ENCODE peak calls at places on chromosome 2, in four cellular contexts. Y is astrocyte of the spinal cord, U is lower lobe of right lung, G is psoas muscle. N is an unnamed sample.

GRCh38 chr2:142722569-142722968 is 154.9 kb upstream of the KYNU start:
- DNase-seq in Y (peak), G (no peak), U (no peak), N (no peak)

GRCh38 chr2:8234757-8235374 is 447.0 kb upstream of the ID2 start:
- DNase-seq in G (no peak), U (no peak), Y (no peak), N (no peak)

GRCh38 chr2:211367711-211368110 is 811.3 kb downstream of the CPS1 start:
- DNase-seq in Y (peak), U (no peak), G (no peak), N (no peak)

GRCh38 chr2:28406276-28407096 is 13.8 kb downstream of the FOSL2 start:
- DNase-seq in U (peak), Y (peak), G (peak), N (no peak)

GRCh38 chr2:2159336-2159735 is 171.7 kb downstream of the MYT1L start:
- DNase-seq in Y (no peak), U (no peak), G (no peak), N (no peak)

GRCh38 chr2:46966576-46966975 is 51.0 kb upstream of the MCFD2 start:
- DNase-seq in G (no peak), U (no peak), Y (no peak), N (no peak)

GRCh38 chr2:190579058-190579410 is 44.5 kb upstream of the NEMP2 start:
- DNase-seq in U (no peak), G (no peak), Y (no peak), N (no peak)

GRCh38 chr2:196482119-196483065 is 157.1 kb upstream of the CCDC150 start:
- DNase-seq in Y (peak), U (no peak), G (no peak), N (no peak)

GRCh38 chr2:170554278-170554955 is 160.7 kb upstream of the SP5 start:
- DNase-seq in G (peak), Y (peak), U (no peak), N (no peak)

GRCh38 chr2:158994920-158995676 is 26.7 kb downstream of the TANC1 start:
- DNase-seq in Y (no peak), U (no peak), G (no peak), N (no peak)

GRCh38 chr2:94870392-94871225 is 621 bp upstream of the TEKT4 start:
- DNase-seq in Y (no peak), G (no peak), U (peak), N (no peak)

GRCh38 chr2:239836021-239836765 is 188.9 kb downstream of the NDUFA10 start:
- DNase-seq in Y (no peak), U (no peak), G (no peak), N (no peak)

GRCh38 chr2:100409975-100410647 is 7.4 kb downstream of the CHST10 start:
- DNase-seq in G (no peak), U (no peak), Y (no peak), N (no peak)

GRCh38 chr2:102848366-102848839 is 86.6 kb downstream of the TMEM182 start:
- DNase-seq in G (peak), U (peak), Y (peak), N (peak)

GRCh38 chr2:10537522-10538195 is 89.5 kb upstream of the ODC1 start:
- DNase-seq in U (no peak), Y (no peak), G (no peak), N (no peak)

GRCh38 chr2:611519-611918 is 65.7 kb downstream of the TMEM18 start:
- DNase-seq in Y (no peak), G (no peak), U (no peak), N (no peak)

GRCh38 chr2:189012373-189012772 is 38.2 kb downstream of the COL3A1 start:
- DNase-seq in Y (no peak), G (no peak), U (no peak), N (no peak)

GRCh38 chr2:149645391-149645790 is 57.8 kb upstream of the MMADHC start:
- DNase-seq in Y (peak), U (no peak), G (no peak), N (no peak)

GRCh38 chr2:23293063-23293462 is 91.9 kb upstream of the KLHL29 start:
- DNase-seq in U (no peak), Y (no peak), G (peak), N (no peak)

GRCh38 chr2:101818531-101819451 is 121.3 kb downstream of the MAP4K4 start:
- DNase-seq in G (no peak), Y (peak), U (no peak), N (no peak)

GRCh38 chr2:120461092-120461491 is 115.2 kb downstream of the INHBB start:
- DNase-seq in U (peak), Y (no peak), G (no peak), N (no peak)

GRCh38 chr2:31271851-31272267 is 37.9 kb downstream of the EHD3 start:
- DNase-seq in U (no peak), G (no peak), Y (no peak), N (no peak)

GRCh38 chr2:109162999-109163398 is 34.0 kb downstream of the SH3RF3 start:
- DNase-seq in G (peak), U (no peak), Y (peak), N (no peak)

GRCh38 chr2:160752475-160753330 is 259.1 kb upstream of the RBMS1 start:
- DNase-seq in G (no peak), U (no peak), Y (peak), N (no peak)

GRCh38 chr2:57943271-57943670 is 103.3 kb upstream of the VRK2 start:
- DNase-seq in Y (peak), G (no peak), U (no peak), N (no peak)

DNA sequence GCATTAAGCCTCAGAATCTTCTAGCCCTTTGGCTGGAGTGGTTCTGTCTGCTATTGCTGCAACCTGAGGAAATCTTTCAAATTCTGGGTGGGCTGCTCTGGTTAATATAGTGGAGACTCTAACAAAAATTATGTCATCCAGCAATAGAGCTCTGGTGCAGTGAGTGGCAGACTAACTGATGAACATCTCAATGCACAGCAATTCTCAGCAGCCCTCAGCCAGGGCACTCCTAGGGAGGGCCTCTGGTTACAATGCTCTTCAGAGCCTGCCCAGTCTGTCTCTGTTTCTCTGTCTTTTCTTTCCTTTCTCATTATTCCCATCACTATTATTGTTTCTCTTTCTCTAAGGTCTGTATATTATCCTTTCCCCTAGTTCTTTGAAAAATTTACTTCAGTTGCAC is 151.6 kb downstream of the RPIA start:
- DNase-seq in Y (no peak), U (no peak), G (no peak), N (no peak)
- H3K4me3 ChIP-seq in Y (no peak), U (no peak), G (no peak), N (no peak)

GRCh38 chr2:112764071-112765044 is at the start of gene CKAP2L:
- DNase-seq in G (peak), Y (peak), U (peak), N (peak)

GRCh38 chr2:112765251-112765650 is 842 bp upstream of the CKAP2L start:
- DNase-seq in U (no peak), G (no peak), Y (no peak), N (no peak)

GRCh38 chr2:112768432-112768831 is 4.0 kb upstream of the CKAP2L start:
- DNase-seq in Y (no peak), U (no peak), G (no peak), N (no peak)

GRCh38 chr2:112772322-112772721 is 7.9 kb upstream of the CKAP2L start:
- DNase-seq in G (no peak), U (no peak), Y (no peak), N (no peak)

GRCh38 chr2:112767693-112768380 is 3.4 kb upstream of the CKAP2L start:
- DNase-seq in Y (no peak), G (no peak), U (no peak), N (no peak)
- H3K4me3 ChIP-seq in Y (no peak), G (peak), U (peak), N (no peak)

GRCh38 chr2:21658907-21659306 is 535.1 kb downstream of the TDRD15 start:
- DNase-seq in Y (no peak), G (no peak), U (no peak), N (no peak)
- H3K4me3 ChIP-seq in Y (no peak), G (no peak), U (no peak), N (no peak)

DNA sequence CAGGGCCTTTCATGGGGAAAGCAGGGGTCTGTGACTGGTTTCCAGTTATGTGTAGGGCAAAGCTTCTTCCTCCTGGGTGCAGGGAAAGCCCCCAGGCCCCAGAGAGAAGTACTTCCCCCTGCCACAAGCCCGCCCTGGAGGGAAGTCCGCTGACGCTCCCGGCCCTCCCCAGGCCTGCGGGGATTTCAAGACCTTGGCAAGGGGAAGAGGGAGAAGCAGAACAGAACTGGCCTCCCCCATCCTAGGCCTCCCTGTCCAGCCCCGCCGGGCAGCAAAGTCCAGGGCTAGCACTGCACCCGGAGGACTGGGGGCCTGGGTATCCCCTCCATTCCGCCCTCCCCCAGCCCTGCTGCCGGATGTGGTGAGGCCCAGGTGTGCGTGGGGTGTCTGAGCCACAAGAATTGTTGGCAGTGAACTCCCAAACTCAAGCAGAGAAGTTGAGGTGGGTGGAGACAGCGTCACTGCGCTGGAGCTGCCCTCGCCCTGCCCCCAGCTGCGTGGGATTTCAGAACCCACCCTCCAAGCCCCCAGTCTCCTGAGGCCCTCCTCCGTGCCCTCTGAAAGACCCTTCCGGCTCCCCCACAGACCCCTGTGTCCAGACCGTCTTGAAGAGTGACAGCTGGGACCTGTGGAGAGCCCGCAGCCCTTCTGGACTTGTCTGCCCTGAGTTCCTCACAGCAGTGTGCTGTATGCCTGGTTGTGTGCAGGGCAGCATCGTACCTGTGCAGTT is 1.1 kb upstream of the DUSP2 start:
- DNase-seq in G (peak), U (peak), Y (no peak), N (no peak)
- H3K4me3 ChIP-seq in G (no peak), U (peak), Y (no peak), N (no peak)

DNA sequence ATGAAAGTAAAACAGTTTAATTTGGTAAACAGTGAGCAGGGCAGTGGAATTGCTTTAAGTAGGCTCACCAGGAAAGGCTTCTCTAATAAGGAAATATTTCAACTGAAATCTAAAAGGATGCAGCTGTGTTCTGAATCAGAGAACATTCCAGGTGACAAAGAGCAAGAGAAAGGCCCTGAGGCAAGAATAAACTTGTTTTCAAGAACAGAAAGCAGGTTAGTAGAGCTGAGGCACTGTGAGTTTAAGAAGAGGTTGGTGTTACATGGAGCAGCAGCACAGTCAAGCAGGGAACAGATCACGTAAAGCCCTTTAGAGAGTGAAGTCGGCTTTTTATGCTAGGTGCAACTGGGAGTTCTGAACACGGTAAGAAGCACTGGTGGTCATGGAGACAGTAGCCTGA is 57.0 kb upstream of the SCN1A start:
- DNase-seq in Y (no peak), U (no peak), G (no peak), N (no peak)
- H3K4me3 ChIP-seq in Y (no peak), U (no peak), G (no peak), N (no peak)

GRCh38 chr2:218805627-218806026 is 23.7 kb downstream of the CYP27A1 start:
- DNase-seq in G (no peak), U (no peak), Y (peak), N (no peak)

GRCh38 chr2:218809515-218809914 is 22.1 kb downstream of the PRKAG3 start:
- DNase-seq in Y (no peak), G (no peak), U (no peak), N (no peak)

GRCh38 chr2:218807626-218808025 is 24.0 kb downstream of the PRKAG3 start:
- DNase-seq in G (no peak), U (no peak), Y (no peak), N (no peak)

GRCh38 chr2:218804817-218805216 is 22.9 kb downstream of the CYP27A1 start:
- DNase-seq in Y (no peak), U (no peak), G (no peak), N (no peak)

GRCh38 chr2:218806346-218806978 is 24.5 kb downstream of the CYP27A1 start:
- DNase-seq in Y (peak), U (peak), G (peak), N (no peak)
- H3K4me3 ChIP-seq in Y (no peak), U (no peak), G (peak), N (no peak)

GRCh38 chr2:232447091-232447620 is 8.8 kb upstream of the ALPI start:
- DNase-seq in U (no peak), Y (no peak), G (no peak), N (no peak)

GRCh38 chr2:232449964-232450363 is 6.0 kb upstream of the ALPI start:
- DNase-seq in U (peak), Y (no peak), G (no peak), N (no peak)

GRCh38 chr2:232444409-232445148 is 11.4 kb upstream of the ALPI start:
- DNase-seq in U (peak), Y (peak), G (peak), N (no peak)

GRCh38 chr2:232447638-232448472 is 8.1 kb upstream of the ALPI start:
- DNase-seq in Y (no peak), G (no peak), U (no peak), N (no peak)
- H3K4me3 ChIP-seq in Y (no peak), G (no peak), U (no peak), N (no peak)

DNA sequence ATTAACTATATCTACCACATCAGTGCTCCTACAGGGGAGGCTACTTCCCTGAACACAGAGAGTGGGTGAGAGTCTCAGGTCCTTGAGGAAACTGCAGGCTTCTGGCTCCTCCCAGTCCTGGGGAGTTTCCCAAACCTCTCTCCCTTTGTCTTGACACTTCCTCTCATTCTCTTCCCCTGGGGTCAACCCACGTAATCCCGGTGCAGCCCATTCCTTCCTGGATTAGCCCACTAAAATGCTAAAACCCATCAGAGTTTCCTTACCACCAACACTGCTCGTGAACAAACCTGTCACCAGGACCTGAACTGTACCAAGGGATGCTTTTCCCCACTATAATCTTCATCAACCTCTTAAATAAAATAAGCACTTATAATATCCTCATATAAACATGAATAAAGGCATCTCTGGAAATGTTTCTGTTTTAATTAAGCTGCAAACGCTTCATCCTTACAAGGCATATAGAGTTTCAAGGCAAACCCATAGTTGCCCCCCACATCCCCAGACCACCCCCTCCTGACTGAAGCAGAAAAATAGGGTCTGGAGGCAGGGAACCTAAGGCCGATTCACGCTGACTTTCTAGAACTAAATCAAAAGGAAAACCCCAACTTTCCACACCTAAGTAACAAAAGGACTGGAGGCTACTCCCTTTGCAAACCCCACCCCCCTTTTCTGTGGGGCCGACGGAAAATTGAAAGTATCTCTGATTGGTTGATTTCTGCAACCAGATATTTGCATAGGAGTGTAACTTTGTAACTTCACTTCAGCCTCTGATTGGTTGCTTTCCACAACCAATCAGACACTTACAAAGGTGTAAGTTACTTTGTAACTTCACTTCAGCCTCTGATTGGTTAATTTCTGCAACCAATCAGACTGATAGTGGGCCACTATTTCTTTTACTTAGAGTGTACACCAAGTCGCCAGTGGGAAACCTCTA is 19.0 kb downstream of the TMSB10 start:
- DNase-seq in G (no peak), Y (peak), U (peak), N (no peak)
- H3K4me3 ChIP-seq in G (no peak), Y (no peak), U (peak), N (no peak)

GRCh38 chr2:197786010-197786877 is 1.1 kb upstream of the BOLL start:
- DNase-seq in G (peak), U (peak), Y (no peak), N (peak)
- H3K4me3 ChIP-seq in G (peak), U (peak), Y (peak), N (peak)

GRCh38 chr2:54631755-54632154 is 91.7 kb upstream of the EML6 start:
- DNase-seq in U (no peak), Y (no peak), G (no peak), N (no peak)
- H3K4me3 ChIP-seq in U (no peak), Y (no peak), G (no peak), N (no peak)